ENCODE peak calls at places on chromosomes 12 and 14, in four cellular contexts. One of them, this sample, is unnamed.

GRCh38 chr12:27571463-27571862 is 47.5 kb downstream of the PPFIBP1 start:
- DNase-seq in A549: no peak
- DNase-seq in HCT116: no peak
- DNase-seq in HepG2: no peak
- DNase-seq in this sample: no peak

GRCh38 chr14:53411110-53411509 is 258.0 kb upstream of the DDHD1 start:
- DNase-seq in HepG2: no peak
- DNase-seq in A549: no peak
- DNase-seq in HCT116: no peak
- DNase-seq in this sample: no peak

GRCh38 chr14:100621806-100622205 is 34.6 kb upstream of the BEGAIN start:
- DNase-seq in HepG2: no peak
- DNase-seq in HCT116: peak; percentile 15
- DNase-seq in A549: no peak
- DNase-seq in this sample: peak; percentile 45

GRCh38 chr12:88775742-88776151 is 195.5 kb upstream of the KITLG start:
- DNase-seq in HepG2: no peak
- DNase-seq in HCT116: no peak
- DNase-seq in A549: no peak
- DNase-seq in this sample: no peak

GRCh38 chr12:132834181-132834711 is 5.6 kb upstream of the GOLGA3 start:
- DNase-seq in A549: no peak
- DNase-seq in HCT116: no peak
- DNase-seq in HepG2: no peak
- DNase-seq in this sample: no peak

GRCh38 chr14:90520326-90520725 is 123.5 kb downstream of the CALM1 start:
- DNase-seq in HCT116: no peak
- DNase-seq in A549: no peak
- DNase-seq in HepG2: no peak
- DNase-seq in this sample: no peak

GRCh38 chr12:71846322-71846940 is 6.9 kb downstream of the TBC1D15 start:
- DNase-seq in HepG2: peak; percentile 33
- DNase-seq in A549: no peak
- DNase-seq in HCT116: peak; percentile 13
- DNase-seq in this sample: peak; percentile 56

GRCh38 chr14:104805326-104805678 is 4.4 kb downstream of the ZBTB42 start:
- DNase-seq in HCT116: peak; percentile 48
- DNase-seq in A549: peak; percentile 82
- DNase-seq in HepG2: no peak
- DNase-seq in this sample: peak; percentile 91

GRCh38 chr14:33932526-33933292 is 18.2 kb downstream of the EGLN3 start:
- DNase-seq in HepG2: no peak
- DNase-seq in A549: no peak
- DNase-seq in HCT116: no peak
- DNase-seq in this sample: no peak

GRCh38 chr12:105825141-105825540 is 313.6 kb downstream of the NUAK1 start:
- DNase-seq in A549: no peak
- DNase-seq in HepG2: no peak
- DNase-seq in HCT116: no peak
- DNase-seq in this sample: no peak

GRCh38 chr14:25122843-25123242 is 72.9 kb upstream of the STXBP6 start:
- DNase-seq in A549: no peak
- DNase-seq in HepG2: no peak
- DNase-seq in HCT116: no peak
- DNase-seq in this sample: no peak

GRCh38 chr12:52361553-52361952 is 5.7 kb downstream of the KRT85 start:
- DNase-seq in HCT116: no peak
- DNase-seq in A549: no peak
- DNase-seq in HepG2: no peak
- DNase-seq in this sample: no peak

GRCh38 chr12:131152587-131152986 is 198.9 kb downstream of the ADGRD1 start:
- DNase-seq in HepG2: no peak
- DNase-seq in HCT116: no peak
- DNase-seq in A549: no peak
- DNase-seq in this sample: no peak

GRCh38 chr14:60332046-60332399 is 83.0 kb downstream of the PPM1A start:
- DNase-seq in A549: no peak
- DNase-seq in HCT116: no peak
- DNase-seq in HepG2: no peak
- DNase-seq in this sample: no peak
- H3K4me3 ChIP-seq in A549: peak overlapping the region; percentile 42
- H3K4me3 ChIP-seq in HCT116: no peak overlapping the region
- H3K4me3 ChIP-seq in HepG2: no peak overlapping the region
- H3K4me3 ChIP-seq in this sample: no peak overlapping the region

GRCh38 chr14:75636100-75636692 is 24.5 kb downstream of the ERG28 start:
- DNase-seq in HCT116: no peak
- DNase-seq in HepG2: no peak
- DNase-seq in A549: no peak
- DNase-seq in this sample: no peak
- TF ChIP-seq MAX in HCT116: no peak
- TF ChIP-seq MAX in HepG2: no peak
- TF ChIP-seq MAX in A549: no peak
- TF ChIP-seq MAX in this sample: no peak

GRCh38 chr12:18467636-18468520 is 206.6 kb downstream of the PIK3C2G start:
- DNase-seq in HCT116: no peak
- DNase-seq in A549: no peak
- DNase-seq in HepG2: no peak
- DNase-seq in this sample: no peak
- H3K4me3 ChIP-seq in HCT116: no peak overlapping the region
- H3K4me3 ChIP-seq in A549: no peak overlapping the region
- H3K4me3 ChIP-seq in HepG2: no peak overlapping the region
- H3K4me3 ChIP-seq in this sample: no peak overlapping the region

GRCh38 chr14:59455411-59455810 is 9.8 kb downstream of the GPR135 start:
- DNase-seq in HCT116: no peak
- DNase-seq in A549: no peak
- DNase-seq in HepG2: no peak
- DNase-seq in this sample: no peak
- TF ChIP-seq MAX in HCT116: no peak
- TF ChIP-seq MAX in A549: no peak
- TF ChIP-seq MAX in HepG2: no peak
- TF ChIP-seq MAX in this sample: no peak

DNA sequence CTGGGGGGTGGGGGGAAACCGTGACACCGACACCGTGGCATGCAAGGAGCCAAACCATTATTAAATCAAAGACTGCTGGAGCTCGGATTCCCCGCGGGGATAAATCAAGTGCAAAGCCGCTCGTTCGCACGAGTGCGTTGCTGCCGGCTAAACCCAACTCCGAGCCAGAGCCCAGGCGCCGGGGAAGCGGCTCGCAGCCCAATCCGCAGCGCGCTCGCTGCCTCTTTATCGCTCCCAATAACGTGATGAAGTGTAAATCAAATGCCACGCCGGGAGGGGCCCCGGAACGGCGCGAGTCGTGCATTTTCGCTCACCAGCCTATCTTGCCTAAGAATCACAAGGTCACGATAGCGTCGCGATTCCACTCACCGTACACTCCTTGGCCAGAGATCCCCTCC is 1.3 kb downstream of the MDGA2 start:
- DNase-seq in A549: no peak
- DNase-seq in HCT116: no peak
- DNase-seq in HepG2: no peak
- DNase-seq in this sample: no peak
- H3K4me3 ChIP-seq in A549: no peak overlapping the region
- H3K4me3 ChIP-seq in HCT116: no peak overlapping the region
- H3K4me3 ChIP-seq in HepG2: no peak overlapping the region
- H3K4me3 ChIP-seq in this sample: no peak overlapping the region

GRCh38 chr14:102015771-102016170 is 51.4 kb downstream of the DYNC1H1 start:
- DNase-seq in HepG2: no peak
- DNase-seq in A549: no peak
- DNase-seq in HCT116: no peak
- DNase-seq in this sample: no peak
- TF ChIP-seq MAX in HepG2: no peak
- TF ChIP-seq MAX in A549: no peak
- TF ChIP-seq MAX in HCT116: no peak
- TF ChIP-seq MAX in this sample: no peak

GRCh38 chr12:8078400-8078799 is 3.7 kb upstream of the NECAP1 start:
- DNase-seq in HCT116: peak; percentile 50
- DNase-seq in HepG2: no peak
- DNase-seq in A549: no peak
- DNase-seq in this sample: peak; percentile 79

GRCh38 chr12:8081921-8082577 is at the start of gene NECAP1:
- DNase-seq in A549: peak; percentile 86
- DNase-seq in HepG2: peak; percentile 94
- DNase-seq in HCT116: peak; percentile 96
- DNase-seq in this sample: peak; percentile 97

GRCh38 chr12:8081228-8081920 is 700 bp upstream of the NECAP1 start:
- DNase-seq in A549: no peak
- DNase-seq in HCT116: no peak
- DNase-seq in HepG2: no peak
- DNase-seq in this sample: peak; percentile 34

GRCh38 chr12:8078916-8079315 is 3.2 kb upstream of the NECAP1 start:
- DNase-seq in HepG2: no peak
- DNase-seq in HCT116: no peak
- DNase-seq in A549: no peak
- DNase-seq in this sample: no peak

DNA sequence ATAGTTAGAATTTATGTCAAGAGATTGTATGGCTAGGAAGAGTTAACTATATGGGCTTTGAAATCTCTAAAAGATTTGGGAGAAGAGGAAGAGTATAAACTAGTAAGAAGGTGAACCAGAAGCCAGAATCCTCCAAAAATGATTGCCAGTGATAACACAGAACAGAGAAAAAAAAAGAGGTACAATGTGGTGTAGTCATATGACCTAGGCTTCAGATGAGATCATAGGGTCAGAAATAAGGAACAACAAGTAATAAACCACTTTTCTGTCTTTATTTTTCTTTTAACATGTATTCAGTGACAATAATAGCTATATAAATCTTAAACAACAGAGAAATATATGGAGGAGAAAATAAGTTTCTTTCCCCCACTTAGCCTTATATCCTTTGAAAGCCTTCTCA is 1.9 kb upstream of the NECAP1 start:
- DNase-seq in HepG2: no peak
- DNase-seq in HCT116: no peak
- DNase-seq in A549: no peak
- DNase-seq in this sample: peak; percentile 23
- H3K4me3 ChIP-seq in HepG2: no peak overlapping the region
- H3K4me3 ChIP-seq in HCT116: no peak overlapping the region
- H3K4me3 ChIP-seq in A549: no peak overlapping the region
- H3K4me3 ChIP-seq in this sample: no peak overlapping the region

GRCh38 chr14:94120667-94121335 is 8.6 kb downstream of the IFI27L2 start:
- DNase-seq in HCT116: no peak
- DNase-seq in HepG2: no peak
- DNase-seq in A549: no peak
- DNase-seq in this sample: no peak
- TF ChIP-seq MAX in HCT116: no peak
- TF ChIP-seq MAX in HepG2: no peak
- TF ChIP-seq MAX in A549: no peak
- TF ChIP-seq MAX in this sample: no peak

GRCh38 chr12:93595336-93595735 is 22.9 kb downstream of the SOCS2 start:
- DNase-seq in A549: no peak
- DNase-seq in HepG2: no peak
- DNase-seq in HCT116: no peak
- DNase-seq in this sample: no peak
- H3K4me3 ChIP-seq in A549: no peak overlapping the region
- H3K4me3 ChIP-seq in HepG2: no peak overlapping the region
- H3K4me3 ChIP-seq in HCT116: no peak overlapping the region
- H3K4me3 ChIP-seq in this sample: no peak overlapping the region

This sample was measured in NB4.